ENCODE peak calls at places on chromosomes 12 and 14, in nine cellular contexts. E, V, K, O, G, A, D, T and Q are unnamed samples.

GRCh38 chr12:113424915-113425823 is 3.0 kb downstream of the SDSL start:
- DNase-seq in D (peak), G (peak), V (peak), T (no peak), O (peak), K (peak), A (peak), E (no peak), Q (peak)

GRCh38 chr12:3085341-3086125 is 8.4 kb downstream of the TSPAN9 start:
- DNase-seq in O (no peak), T (no peak), E (no peak), K (no peak), G (no peak), D (no peak), V (no peak), A (no peak), Q (no peak)

GRCh38 chr12:113474635-113475436 is 3.2 kb upstream of the LHX5 start:
- DNase-seq in A (peak), D (no peak), T (no peak), G (no peak), O (no peak), E (no peak), K (no peak), V (no peak), Q (no peak)

GRCh38 chr14:23352506-23353432 is at the start of gene SLC22A17:
- DNase-seq in D (peak), O (peak), T (peak), V (peak), K (peak), E (peak), A (peak), G (peak), Q (peak)

GRCh38 chr12:105220929-105221290 is 15.1 kb downstream of the APPL2 start:
- DNase-seq in D (peak), V (peak), K (peak), A (no peak), O (no peak), E (no peak), G (no peak), T (no peak), Q (no peak)

GRCh38 chr12:62260733-62261683 is 804 bp downstream of the USP15 start:
- DNase-seq in O (peak), V (peak), G (peak), E (peak), K (peak), D (peak), T (no peak), A (no peak), Q (peak)

GRCh38 chr12:95701275-95701674 is 89.3 kb downstream of the NTN4 start:
- DNase-seq in G (no peak), E (no peak), A (no peak), K (peak), O (no peak), D (no peak), T (no peak), V (no peak), Q (no peak)

GRCh38 chr12:6090786-6091185 is 33.7 kb downstream of the VWF start:
- DNase-seq in G (no peak), V (peak), E (no peak), D (no peak), A (no peak), O (no peak), K (peak), T (no peak), Q (no peak)

GRCh38 chr12:124518051-124518932 is 49.1 kb downstream of the NCOR2 start:
- DNase-seq in E (peak), A (peak), T (peak), D (peak), O (no peak), V (peak), K (peak), G (peak), Q (peak)

GRCh38 chr12:81386101-81386500 is 308.2 kb downstream of the ACSS3 start:
- DNase-seq in O (no peak), G (no peak), K (no peak), T (no peak), V (no peak), A (no peak), E (no peak), D (no peak), Q (no peak)

GRCh38 chr14:106115401-106115800 is 589.0 kb downstream of the TMEM121 start:
- DNase-seq in O (no peak), A (no peak), K (no peak), V (no peak), T (no peak), D (no peak), E (no peak), G (no peak), Q (no peak)